ENCODE peak calls at places on chromosomes 13 and 19, in ten cellular contexts. D, Z, K, A, L, N, I, G, P and U are unnamed samples.
A peak's percentile ranks its signal among the peaks of the same experiment; 100 is the strongest.

GRCh38 chr19:29139227-29139626 is 73.7 kb downstream of the UQCRFS1 start:
- DNase-seq in N (no peak), A (no peak), G (no peak), L (no peak), P (no peak), I (no peak), D (no peak), K (no peak), Z (no peak), U (no peak)

GRCh38 chr19:18675779-18676178 is 7.7 kb upstream of the CRTC1 start:
- DNase-seq in N (no peak), L (no peak), A (no peak), D (no peak), I (no peak), Z (no peak), K (no peak), P (no peak), G (no peak), U (peak; percentile 34)

GRCh38 chr19:35846038-35846668 is 6.2 kb downstream of the NPHS1 start:
- DNase-seq in I (no peak), A (no peak), K (no peak), D (no peak), G (no peak), N (no peak), Z (no peak), L (no peak), P (no peak), U (no peak)

GRCh38 chr19:57754091-57754673 is 7.6 kb downstream of the ZNF776 start:
- DNase-seq in D (no peak), P (no peak), N (no peak), G (no peak), L (no peak), K (no peak), A (no peak), Z (no peak), I (no peak), U (peak; percentile 21)

GRCh38 chr19:41226874-41227390 is 7.9 kb downstream of the AXL start:
- DNase-seq in A (no peak), I (no peak), G (no peak), Z (no peak), N (no peak), P (no peak), D (no peak), L (no peak), K (no peak), U (no peak)

GRCh38 chr19:55369651-55370304 is 485 bp downstream of the IL11 start:
- DNase-seq in Z (no peak), N (no peak), G (no peak), P (peak; percentile 70), I (no peak), D (no peak), A (no peak), K (no peak), L (no peak), U (no peak)

GRCh38 chr19:17103177-17103576 is 27.6 kb downstream of the MYO9B start:
- DNase-seq in I (no peak), L (peak; percentile 56), N (no peak), D (no peak), G (no peak), A (peak; percentile 36), P (no peak), K (no peak), Z (no peak), U (peak; percentile 46)

GRCh38 chr19:15303105-15303780 is 29.1 kb downstream of the BRD4 start:
- DNase-seq in K (no peak), G (no peak), Z (no peak), P (no peak), A (no peak), D (peak; percentile 45), I (no peak), L (no peak), N (no peak), U (no peak)

GRCh38 chr13:51211910-51212309 is 10.3 kb upstream of the FAM124A start:
- DNase-seq in G (no peak), L (no peak), N (no peak), A (no peak), K (no peak), I (no peak), D (no peak), P (no peak), Z (no peak), U (no peak)

GRCh38 chr19:47158879-47159509 is 28.4 kb downstream of the SAE1 start:
- DNase-seq in P (no peak), D (no peak), N (no peak), Z (no peak), K (no peak), L (no peak), A (no peak), G (no peak), I (no peak), U (no peak)

GRCh38 chr13:49629196-49629938 is 1.1 kb downstream of the ARL11 start:
- DNase-seq in D (no peak), G (no peak), N (no peak), Z (no peak), P (no peak), I (no peak), A (no peak), K (no peak), L (no peak), U (no peak)

GRCh38 chr13:26498524-26499208 is 58.8 kb upstream of the WASF3 start:
- DNase-seq in I (no peak), Z (no peak), D (no peak), K (no peak), G (no peak), N (no peak), A (no peak), L (no peak), P (no peak), U (no peak)

GRCh38 chr13:29901714-29902631 is 51.6 kb upstream of the UBL3 start:
- DNase-seq in I (no peak), P (no peak), D (no peak), K (no peak), A (peak; percentile 49), Z (peak; percentile 21), N (no peak), L (no peak), G (peak; percentile 40), U (no peak)

DNA sequence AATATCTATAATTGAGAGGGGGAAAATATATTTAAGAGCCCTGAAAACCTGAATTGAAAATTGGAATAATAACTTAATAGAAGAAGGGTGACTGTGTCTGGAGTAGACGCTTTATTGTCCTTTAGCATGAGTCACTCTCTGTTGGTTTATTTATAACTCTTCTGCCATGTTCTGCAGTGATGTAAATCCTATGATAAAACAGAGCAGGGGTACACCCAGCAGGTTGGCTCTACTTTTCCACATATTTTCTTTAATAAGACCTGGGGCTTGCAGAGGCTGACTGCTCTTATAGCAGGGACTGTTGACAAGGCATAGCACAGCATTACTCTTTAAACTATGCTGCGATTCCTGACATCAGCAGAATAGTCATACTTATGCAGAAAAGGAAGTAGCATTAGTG is 389.9 kb upstream of the PCDH9 start:
- DNase-seq in D (no peak), L (no peak), G (no peak), N (no peak), Z (no peak), I (no peak), A (no peak), P (no peak), K (no peak), U (no peak)
- TF ChIP-seq POLR2A in D (no peak), L (no peak), G (no peak), N (no peak), Z (no peak), I (no peak), A (no peak), P (no peak), K (no peak), U (no peak)

DNA sequence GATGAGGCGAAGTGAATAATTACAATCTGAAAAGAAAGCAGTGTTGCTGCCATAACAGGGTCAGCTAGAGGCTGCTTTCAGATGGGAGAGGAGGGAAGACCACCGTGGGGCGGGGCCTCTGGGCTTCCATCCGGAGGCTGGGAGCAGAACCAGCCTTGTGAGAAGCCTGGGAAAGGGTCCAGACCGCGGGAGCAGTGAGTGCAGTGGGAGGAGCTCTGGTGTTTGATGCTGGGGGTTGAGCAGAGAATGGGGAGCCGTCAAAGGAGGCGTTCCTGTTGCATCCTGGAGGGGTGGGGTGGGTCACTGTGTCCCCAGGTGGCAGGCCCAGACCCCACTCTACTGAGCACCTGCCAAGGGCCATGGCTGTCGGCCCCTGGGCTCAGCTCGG is 18.1 kb downstream of the NKPD1 start:
- DNase-seq in N (no peak), A (no peak), I (peak; percentile 10), P (no peak), Z (no peak), L (no peak), D (no peak), G (no peak), K (no peak), U (no peak)
- TF ChIP-seq POLR2A in N (no peak), A (no peak), I (no peak), P (no peak), Z (no peak), L (no peak), D (no peak), G (no peak), K (no peak), U (no peak)

GRCh38 chr13:40664100-40665060 is 2.1 kb downstream of the FOXO1 start:
- DNase-seq in A (peak; percentile 90), L (no peak), P (peak; percentile 42), I (peak; percentile 16), K (peak; percentile 66), N (peak; percentile 64), G (peak; percentile 90), Z (peak; percentile 85), D (peak; percentile 63), U (peak; percentile 38)
- TF ChIP-seq POLR2A in A (peak; percentile 53), L (no peak), P (peak; percentile 49), I (no peak), K (peak; percentile 22), N (no peak), G (no peak), Z (peak; percentile 76), D (peak; percentile 64), U (no peak)

GRCh38 chr13:52405767-52406494 is at the start of gene THSD1:
- DNase-seq in Z (peak; percentile 51), P (peak; percentile 28), I (peak; percentile 31), L (no peak), G (peak; percentile 88), N (peak; percentile 53), K (no peak), A (peak; percentile 24), D (peak; percentile 21), U (peak; percentile 12)
- TF ChIP-seq POLR2A in Z (no peak), P (no peak), I (no peak), L (no peak), G (no peak), N (no peak), K (no peak), A (no peak), D (no peak), U (no peak)

GRCh38 chr19:49009828-49010227 is 7.1 kb downstream of the LHB start:
- DNase-seq in Z (no peak), I (no peak), P (no peak), L (no peak), D (no peak), N (no peak), K (no peak), G (no peak), A (no peak), U (no peak)
- TF ChIP-seq POLR2A in Z (no peak), I (no peak), P (no peak), L (no peak), D (no peak), N (no peak), K (no peak), G (no peak), A (no peak), U (no peak)